ENCODE peak calls at places on chromosomes 13 and 19, in eight cellular contexts. One of them, this sample, is unnamed.

GRCh38 chr19:6738726-6739389 is 622 bp upstream of the TRIP10 start:
- DNase-seq in brain microvascular endothelial cell: no peak
- DNase-seq in tibial nerve: no peak
- DNase-seq in astrocyte of the spinal cord: no peak
- DNase-seq in neural crest cell: no peak
- DNase-seq in uterus: peak; percentile 64
- DNase-seq in AG09309: no peak
- DNase-seq in sigmoid colon: peak; percentile 81
- DNase-seq in this sample: no peak

GRCh38 chr13:21966014-21966413 is 295.1 kb downstream of the FGF9 start:
- DNase-seq in sigmoid colon: no peak
- DNase-seq in neural crest cell: no peak
- DNase-seq in tibial nerve: no peak
- DNase-seq in AG09309: no peak
- DNase-seq in brain microvascular endothelial cell: no peak
- DNase-seq in astrocyte of the spinal cord: no peak
- DNase-seq in uterus: no peak
- DNase-seq in this sample: no peak

GRCh38 chr19:30044273-30045259 is 102.5 kb downstream of the URI1 start:
- DNase-seq in brain microvascular endothelial cell: no peak
- DNase-seq in astrocyte of the spinal cord: no peak
- DNase-seq in neural crest cell: no peak
- DNase-seq in sigmoid colon: no peak
- DNase-seq in AG09309: no peak
- DNase-seq in uterus: no peak
- DNase-seq in tibial nerve: no peak
- DNase-seq in this sample: no peak

GRCh38 chr19:10568444-10568825 is 344 bp downstream of the CDKN2D start:
- DNase-seq in AG09309: no peak
- DNase-seq in brain microvascular endothelial cell: no peak
- DNase-seq in tibial nerve: no peak
- DNase-seq in neural crest cell: no peak
- DNase-seq in sigmoid colon: peak; percentile 79
- DNase-seq in uterus: no peak
- DNase-seq in astrocyte of the spinal cord: peak; percentile 22
- DNase-seq in this sample: peak; percentile 90

GRCh38 chr19:33649919-33650305 is 28.2 kb downstream of the CHST8 start:
- DNase-seq in AG09309: no peak
- DNase-seq in brain microvascular endothelial cell: no peak
- DNase-seq in tibial nerve: no peak
- DNase-seq in astrocyte of the spinal cord: no peak
- DNase-seq in sigmoid colon: no peak
- DNase-seq in neural crest cell: no peak
- DNase-seq in uterus: no peak
- DNase-seq in this sample: no peak

GRCh38 chr13:101140087-101140770 is 276.1 kb downstream of the NALCN start:
- DNase-seq in sigmoid colon: no peak
- DNase-seq in brain microvascular endothelial cell: no peak
- DNase-seq in astrocyte of the spinal cord: no peak
- DNase-seq in uterus: no peak
- DNase-seq in tibial nerve: no peak
- DNase-seq in neural crest cell: no peak
- DNase-seq in AG09309: no peak
- DNase-seq in this sample: no peak

GRCh38 chr19:3398114-3398899 is 31.9 kb downstream of the NFIC start:
- DNase-seq in astrocyte of the spinal cord: peak; percentile 28
- DNase-seq in tibial nerve: peak; percentile 78
- DNase-seq in sigmoid colon: peak; percentile 97
- DNase-seq in neural crest cell: no peak
- DNase-seq in AG09309: no peak
- DNase-seq in brain microvascular endothelial cell: no peak
- DNase-seq in uterus: peak; percentile 85
- DNase-seq in this sample: no peak

GRCh38 chr13:108288741-108289140 is 19.2 kb downstream of the TNFSF13B start:
- DNase-seq in AG09309: no peak
- DNase-seq in uterus: no peak
- DNase-seq in sigmoid colon: no peak
- DNase-seq in tibial nerve: no peak
- DNase-seq in astrocyte of the spinal cord: no peak
- DNase-seq in brain microvascular endothelial cell: no peak
- DNase-seq in neural crest cell: no peak
- DNase-seq in this sample: no peak

GRCh38 chr13:73416093-73416492 is 357.3 kb downstream of the KLF5 start:
- DNase-seq in AG09309: no peak
- DNase-seq in sigmoid colon: no peak
- DNase-seq in neural crest cell: no peak
- DNase-seq in tibial nerve: no peak
- DNase-seq in uterus: no peak
- DNase-seq in astrocyte of the spinal cord: peak; percentile 49
- DNase-seq in brain microvascular endothelial cell: no peak
- DNase-seq in this sample: no peak

GRCh38 chr19:4443966-4444764 is 13.4 kb downstream of the UBXN6 start:
- DNase-seq in astrocyte of the spinal cord: no peak
- DNase-seq in uterus: no peak
- DNase-seq in neural crest cell: no peak
- DNase-seq in AG09309: no peak
- DNase-seq in tibial nerve: no peak
- DNase-seq in sigmoid colon: no peak
- DNase-seq in brain microvascular endothelial cell: no peak
- DNase-seq in this sample: no peak

GRCh38 chr13:40452741-40453665 is 213.4 kb downstream of the FOXO1 start:
- DNase-seq in astrocyte of the spinal cord: peak; percentile 48
- DNase-seq in sigmoid colon: no peak
- DNase-seq in neural crest cell: no peak
- DNase-seq in uterus: no peak
- DNase-seq in brain microvascular endothelial cell: peak; percentile 70
- DNase-seq in AG09309: no peak
- DNase-seq in tibial nerve: no peak
- DNase-seq in this sample: no peak

GRCh38 chr13:34833562-34834182 is 108.4 kb upstream of the NBEA start:
- DNase-seq in sigmoid colon: no peak
- DNase-seq in brain microvascular endothelial cell: peak; percentile 33
- DNase-seq in uterus: no peak
- DNase-seq in AG09309: no peak
- DNase-seq in astrocyte of the spinal cord: no peak
- DNase-seq in tibial nerve: no peak
- DNase-seq in neural crest cell: no peak
- DNase-seq in this sample: no peak

GRCh38 chr19:31316201-31316951 is 32.9 kb downstream of the TSHZ3 start:
- DNase-seq in sigmoid colon: peak; percentile 77
- DNase-seq in brain microvascular endothelial cell: no peak
- DNase-seq in tibial nerve: no peak
- DNase-seq in AG09309: peak; percentile 53
- DNase-seq in neural crest cell: no peak
- DNase-seq in uterus: peak; percentile 61
- DNase-seq in astrocyte of the spinal cord: peak; percentile 60
- DNase-seq in this sample: no peak

GRCh38 chr13:79404985-79405384 is 1.1 kb downstream of the RBM26 start:
- DNase-seq in uterus: no peak
- DNase-seq in brain microvascular endothelial cell: no peak
- DNase-seq in astrocyte of the spinal cord: no peak
- DNase-seq in AG09309: no peak
- DNase-seq in neural crest cell: no peak
- DNase-seq in sigmoid colon: no peak
- DNase-seq in tibial nerve: no peak
- DNase-seq in this sample: no peak

DNA sequence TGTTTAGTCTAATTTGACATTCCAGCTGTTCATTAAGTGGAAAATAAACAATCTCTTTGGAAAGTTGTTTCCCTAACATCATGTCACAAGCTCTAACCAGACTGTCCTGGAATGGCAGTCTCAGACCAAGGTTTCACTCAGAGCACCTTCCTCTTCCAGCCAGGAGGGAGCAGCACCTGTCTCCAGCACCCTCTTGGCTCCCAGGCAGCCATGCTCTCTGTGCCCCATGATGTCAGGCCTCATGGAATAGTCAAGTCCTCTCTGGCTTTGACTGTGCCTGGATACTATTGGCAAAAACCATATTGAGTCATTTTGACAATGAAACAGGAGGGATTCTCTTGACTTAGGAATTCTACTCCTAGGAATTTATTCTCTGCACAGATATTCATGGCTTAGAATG is 171.4 kb downstream of the OXGR1 start:
- DNase-seq in astrocyte of the spinal cord: no peak
- DNase-seq in uterus: no peak
- DNase-seq in brain microvascular endothelial cell: no peak
- DNase-seq in AG09309: no peak
- DNase-seq in sigmoid colon: no peak
- DNase-seq in tibial nerve: no peak
- DNase-seq in neural crest cell: no peak
- DNase-seq in this sample: no peak
- TF ChIP-seq CTCF in astrocyte of the spinal cord: peak; percentile 29
- TF ChIP-seq CTCF in uterus: no peak
- TF ChIP-seq CTCF in brain microvascular endothelial cell: peak; percentile 48
- TF ChIP-seq CTCF in AG09309: no peak
- TF ChIP-seq CTCF in sigmoid colon: no peak
- TF ChIP-seq CTCF in tibial nerve: no peak
- TF ChIP-seq CTCF in neural crest cell: peak; percentile 56
- TF ChIP-seq CTCF in this sample: peak; percentile 42

DNA sequence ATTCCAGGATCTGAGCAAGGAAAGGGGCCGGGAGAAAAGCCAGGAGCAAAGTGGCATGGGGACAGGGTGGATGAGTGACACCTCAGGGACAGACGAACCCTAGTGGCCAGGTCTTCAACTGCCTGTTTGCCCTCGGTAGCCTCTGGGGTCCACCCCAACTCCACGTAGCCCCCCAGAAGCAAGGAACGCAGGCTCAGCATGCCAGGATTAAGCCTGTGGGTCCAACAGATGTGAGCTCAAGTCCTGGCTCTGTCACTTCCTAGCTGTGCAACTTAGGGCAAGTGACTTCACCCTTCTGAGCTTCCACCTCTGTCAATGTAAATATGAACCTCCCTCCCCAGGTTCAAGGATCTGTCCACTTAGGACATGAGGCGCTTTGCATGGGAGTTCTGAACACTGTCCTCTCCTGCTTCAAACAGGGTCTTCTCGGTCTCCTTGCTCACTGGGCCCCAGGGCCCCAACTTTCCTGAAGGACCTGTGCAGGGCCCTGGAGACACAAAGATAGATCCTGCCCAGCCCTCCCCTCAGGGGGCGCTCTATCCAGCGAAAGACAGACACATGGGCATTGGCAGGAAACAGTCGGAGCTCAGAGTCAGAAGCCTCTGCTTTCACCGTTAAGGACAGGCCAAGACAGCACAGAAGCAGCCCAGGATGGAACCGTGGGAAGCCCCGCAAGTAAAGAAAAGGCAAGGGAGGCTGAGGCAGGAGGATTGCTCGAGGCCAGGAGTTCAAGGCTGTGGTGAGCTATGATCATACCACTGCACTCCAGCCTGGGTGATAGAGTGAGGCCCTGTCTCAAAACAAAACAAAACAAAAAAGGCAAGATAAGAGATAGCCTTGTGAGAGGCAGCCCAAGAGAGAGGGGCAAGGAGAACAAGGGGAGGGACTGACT is 13.2 kb downstream of the SYDE1 start:
- DNase-seq in neural crest cell: no peak
- DNase-seq in brain microvascular endothelial cell: no peak
- DNase-seq in tibial nerve: no peak
- DNase-seq in sigmoid colon: peak; percentile 40
- DNase-seq in astrocyte of the spinal cord: no peak
- DNase-seq in AG09309: no peak
- DNase-seq in uterus: no peak
- DNase-seq in this sample: no peak
- TF ChIP-seq CTCF in neural crest cell: no peak
- TF ChIP-seq CTCF in brain microvascular endothelial cell: peak; percentile 24
- TF ChIP-seq CTCF in tibial nerve: no peak
- TF ChIP-seq CTCF in sigmoid colon: no peak
- TF ChIP-seq CTCF in astrocyte of the spinal cord: no peak
- TF ChIP-seq CTCF in AG09309: no peak
- TF ChIP-seq CTCF in uterus: no peak
- TF ChIP-seq CTCF in this sample: peak; percentile 18

GRCh38 chr19:17078920-17079709 is 3.5 kb downstream of the MYO9B start:
- DNase-seq in uterus: no peak
- DNase-seq in astrocyte of the spinal cord: peak; percentile 37
- DNase-seq in brain microvascular endothelial cell: no peak
- DNase-seq in neural crest cell: no peak
- DNase-seq in AG09309: no peak
- DNase-seq in sigmoid colon: no peak
- DNase-seq in tibial nerve: no peak
- DNase-seq in this sample: no peak

GRCh38 chr19:17080441-17080803 is 4.8 kb downstream of the MYO9B start:
- DNase-seq in tibial nerve: no peak
- DNase-seq in neural crest cell: no peak
- DNase-seq in uterus: no peak
- DNase-seq in sigmoid colon: no peak
- DNase-seq in AG09309: no peak
- DNase-seq in brain microvascular endothelial cell: no peak
- DNase-seq in astrocyte of the spinal cord: no peak
- DNase-seq in this sample: no peak

GRCh38 chr19:17081672-17082630 is 6.4 kb downstream of the MYO9B start:
- DNase-seq in astrocyte of the spinal cord: no peak
- DNase-seq in brain microvascular endothelial cell: no peak
- DNase-seq in neural crest cell: no peak
- DNase-seq in uterus: peak; percentile 50
- DNase-seq in AG09309: no peak
- DNase-seq in sigmoid colon: no peak
- DNase-seq in tibial nerve: no peak
- DNase-seq in this sample: no peak

GRCh38 chr19:17078038-17078919 is 2.7 kb downstream of the MYO9B start:
- DNase-seq in astrocyte of the spinal cord: no peak
- DNase-seq in AG09309: no peak
- DNase-seq in neural crest cell: no peak
- DNase-seq in sigmoid colon: no peak
- DNase-seq in uterus: no peak
- DNase-seq in brain microvascular endothelial cell: no peak
- DNase-seq in tibial nerve: no peak
- DNase-seq in this sample: no peak

GRCh38 chr19:17079710-17080440 is 4.3 kb downstream of the MYO9B start:
- DNase-seq in AG09309: peak; percentile 98
- DNase-seq in neural crest cell: peak; percentile 65
- DNase-seq in uterus: peak; percentile 90
- DNase-seq in astrocyte of the spinal cord: peak; percentile 99
- DNase-seq in sigmoid colon: peak; percentile 96
- DNase-seq in tibial nerve: peak; percentile 41
- DNase-seq in brain microvascular endothelial cell: peak; percentile 99
- DNase-seq in this sample: no peak
- TF ChIP-seq CTCF in AG09309: peak; percentile 75
- TF ChIP-seq CTCF in neural crest cell: no peak
- TF ChIP-seq CTCF in uterus: peak; percentile 65
- TF ChIP-seq CTCF in astrocyte of the spinal cord: peak; percentile 76
- TF ChIP-seq CTCF in sigmoid colon: peak; percentile 66
- TF ChIP-seq CTCF in tibial nerve: peak; percentile 77
- TF ChIP-seq CTCF in brain microvascular endothelial cell: peak; percentile 86
- TF ChIP-seq CTCF in this sample: peak; percentile 81

DNA sequence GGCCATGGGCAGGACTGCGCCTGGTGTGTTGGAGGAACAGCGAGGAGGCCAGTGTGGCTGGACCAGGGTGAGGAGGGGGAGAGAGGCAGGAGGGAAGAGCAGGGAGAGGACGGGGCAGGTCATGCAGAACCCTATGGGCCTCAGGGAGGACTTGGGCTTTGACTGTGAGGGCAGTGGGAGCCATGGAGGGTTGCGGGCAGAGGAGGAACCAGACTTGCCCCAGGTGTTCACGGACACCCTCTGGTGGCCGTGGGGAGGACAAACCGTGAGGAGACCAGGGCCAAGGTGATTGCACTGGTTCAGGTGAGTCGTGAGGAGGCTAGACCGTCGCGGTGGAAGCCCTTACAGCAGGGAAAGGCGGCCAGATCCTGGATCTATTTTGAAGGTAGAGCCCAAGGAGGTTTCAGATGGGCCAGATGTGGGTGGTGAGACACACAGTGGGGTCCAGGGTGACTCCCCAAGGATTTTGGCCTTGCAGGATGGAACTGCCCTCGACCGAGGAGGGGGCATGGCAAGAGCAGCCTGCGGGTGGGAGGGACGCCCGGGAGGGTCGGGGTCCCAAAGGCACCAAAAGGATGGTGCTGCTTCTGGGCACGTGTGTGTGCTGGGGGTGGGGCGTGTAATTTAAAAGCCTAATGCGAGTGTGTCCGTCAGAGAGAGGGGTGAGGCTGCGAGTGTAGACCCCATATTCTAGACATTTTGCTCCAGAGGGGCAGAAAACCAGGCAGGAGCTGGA is 2.7 kb upstream of the REXO1 start:
- DNase-seq in brain microvascular endothelial cell: no peak
- DNase-seq in uterus: no peak
- DNase-seq in astrocyte of the spinal cord: no peak
- DNase-seq in AG09309: no peak
- DNase-seq in tibial nerve: no peak
- DNase-seq in neural crest cell: no peak
- DNase-seq in sigmoid colon: no peak
- DNase-seq in this sample: no peak
- TF ChIP-seq CTCF in brain microvascular endothelial cell: peak; percentile 31
- TF ChIP-seq CTCF in uterus: no peak
- TF ChIP-seq CTCF in astrocyte of the spinal cord: no peak
- TF ChIP-seq CTCF in AG09309: no peak
- TF ChIP-seq CTCF in tibial nerve: no peak
- TF ChIP-seq CTCF in neural crest cell: no peak
- TF ChIP-seq CTCF in sigmoid colon: no peak
- TF ChIP-seq CTCF in this sample: peak; percentile 22